ENCODE peak calls at places on chromosome 16, in six cellular contexts. Y is endothelial cell of umbilical vein, X is brain pericyte, F is hepatic stellate cell, U is H54, P is fibroblast of lung. K is an unnamed sample.

GRCh38 chr16:47492428-47493357 is 31.6 kb downstream of the PHKB start:
- DNase-seq in P (no peak), U (no peak), X (peak; percentile 39), Y (no peak), F (peak; percentile 69), K (no peak)

GRCh38 chr16:30121741-30122620 is 1.0 kb downstream of the MAPK3 start:
- DNase-seq in Y (peak; percentile 77), X (peak; percentile 78), P (no peak), F (peak; percentile 69), U (no peak), K (no peak)

GRCh38 chr16:72554935-72555334 is 383.0 kb upstream of the PMFBP1 start:
- DNase-seq in X (no peak), U (no peak), P (no peak), Y (no peak), F (no peak), K (no peak)

GRCh38 chr16:4263504-4264436 is 9.1 kb downstream of the TFAP4 start:
- DNase-seq in P (peak; percentile 11), X (peak; percentile 79), F (peak; percentile 91), U (peak; percentile 48), Y (no peak), K (no peak)

GRCh38 chr16:8585942-8586341 is 4.4 kb downstream of the TMEM114 start:
- DNase-seq in F (no peak), U (no peak), Y (no peak), P (no peak), X (no peak), K (no peak)

GRCh38 chr16:27779719-27780161 is 229.8 kb downstream of the KATNIP start:
- DNase-seq in F (peak; percentile 61), X (no peak), Y (no peak), P (peak; percentile 65), U (no peak), K (no peak)

GRCh38 chr16:11576427-11577289 is 10.1 kb downstream of the LITAF start:
- DNase-seq in X (no peak), P (no peak), Y (no peak), U (no peak), F (no peak), K (no peak)

GRCh38 chr16:11914759-11915643 is 755 bp downstream of the GSPT1 start:
- DNase-seq in U (peak; percentile 17), Y (peak; percentile 11), F (peak; percentile 47), P (peak; percentile 39), X (no peak), K (peak; percentile 14)

K was measured in foreskin keratinocyte.